ENCODE peak calls at places on chromosomes 2 and 18, in six cellular contexts. V is stomach, M is right lobe of liver, G is A549, Q is retinal pigment epithelial cell, P is colonic mucosa. B is an unnamed sample.

GRCh38 chr2:10626837-10627236 is 62.9 kb downstream of the NOL10 start:
- DNase-seq in V (no peak), M (no peak), G (no peak), Q (no peak), P (no peak), B (no peak)

GRCh38 chr2:39805936-39806608 is 27.0 kb upstream of the THUMPD2 start:
- DNase-seq in V (no peak), M (no peak), G (no peak), Q (peak; percentile 24), P (no peak), B (no peak)

GRCh38 chr18:48920408-48921038 is 30.2 kb downstream of the SMAD7 start:
- DNase-seq in V (no peak), M (peak; percentile 37), G (no peak), Q (no peak), P (no peak), B (no peak)

GRCh38 chr2:148888003-148888501 is 13.0 kb downstream of the KIF5C start:
- DNase-seq in V (no peak), M (no peak), G (no peak), Q (no peak), P (no peak), B (no peak)

GRCh38 chr2:63038034-63038433 is 12.6 kb upstream of the OTX1 start:
- DNase-seq in V (no peak), M (no peak), G (no peak), Q (no peak), P (no peak), B (no peak)

GRCh38 chr18:74219056-74219455 is 70.7 kb downstream of the TIMM21 start:
- DNase-seq in V (no peak), M (no peak), G (no peak), Q (no peak), P (no peak), B (no peak)

GRCh38 chr18:25457636-25458035 is 105.7 kb upstream of the ZNF521 start:
- DNase-seq in V (no peak), M (no peak), G (no peak), Q (no peak), P (no peak), B (no peak)

GRCh38 chr2:10269711-10270610 is 32.7 kb upstream of the HPCAL1 start:
- DNase-seq in V (peak; percentile 86), M (peak; percentile 38), G (no peak), Q (no peak), P (peak; percentile 84), B (no peak)

GRCh38 chr2:237434916-237435315 is 21.0 kb upstream of the COL6A3 start:
- DNase-seq in V (no peak), M (no peak), G (no peak), Q (no peak), P (no peak), B (no peak)

GRCh38 chr2:237431372-237431771 is 17.4 kb upstream of the COL6A3 start:
- DNase-seq in V (no peak), M (no peak), G (no peak), Q (no peak), P (no peak), B (no peak)

GRCh38 chr2:237433920-237434319 is 20.0 kb upstream of the COL6A3 start:
- DNase-seq in V (no peak), M (no peak), G (no peak), Q (no peak), P (no peak), B (no peak)

GRCh38 chr2:237431856-237432255 is 17.9 kb upstream of the COL6A3 start:
- DNase-seq in V (no peak), M (no peak), G (no peak), Q (no peak), P (no peak), B (no peak)

GRCh38 chr2:237432484-237433092 is 18.6 kb upstream of the COL6A3 start:
- DNase-seq in V (no peak), M (no peak), G (peak; percentile 73), Q (peak; percentile 14), P (no peak), B (peak; percentile 91)
- TF ChIP-seq CTCF in V (no peak), M (no peak), G (no peak), Q (peak; percentile 14), P (no peak), B (peak; percentile 23)

GRCh38 chr2:215403441-215404356 is 32.2 kb downstream of the FN1 start:
- DNase-seq in V (no peak), M (no peak), G (no peak), Q (no peak), P (no peak), B (no peak)
- H3K4me3 ChIP-seq in V (no peak overlapping the region), M (no peak overlapping the region), G (no peak overlapping the region), Q (no peak overlapping the region), P (no peak overlapping the region), B (no peak overlapping the region)

GRCh38 chr2:185274718-185275484 is 463.7 kb upstream of the FSIP2 start:
- DNase-seq in V (no peak), M (no peak), G (no peak), Q (no peak), P (no peak), B (no peak)

GRCh38 chr2:185284696-185285095 is 453.9 kb upstream of the FSIP2 start:
- DNase-seq in V (no peak), M (no peak), G (no peak), Q (no peak), P (no peak), B (no peak)

GRCh38 chr2:185279999-185280398 is 458.6 kb upstream of the FSIP2 start:
- DNase-seq in V (no peak), M (no peak), G (peak; percentile 3), Q (no peak), P (no peak), B (no peak)
- TF ChIP-seq CTCF in V (peak; percentile 28), M (peak; percentile 46), G (peak; percentile 11), Q (peak; percentile 59), P (no peak), B (peak; percentile 43)

GRCh38 chr18:2994603-2995432 is 18.1 kb downstream of the LPIN2 start:
- DNase-seq in V (no peak), M (no peak), G (no peak), Q (no peak), P (no peak), B (no peak)

GRCh38 chr18:2994190-2994589 is 18.8 kb downstream of the LPIN2 start:
- DNase-seq in V (no peak), M (no peak), G (no peak), Q (no peak), P (no peak), B (no peak)

GRCh38 chr18:2997429-2997828 is 15.5 kb downstream of the LPIN2 start:
- DNase-seq in V (no peak), M (no peak), G (no peak), Q (no peak), P (no peak), B (no peak)

GRCh38 chr18:2991241-2991640 is 21.7 kb downstream of the LPIN2 start:
- DNase-seq in V (no peak), M (no peak), G (no peak), Q (no peak), P (no peak), B (no peak)

DNA sequence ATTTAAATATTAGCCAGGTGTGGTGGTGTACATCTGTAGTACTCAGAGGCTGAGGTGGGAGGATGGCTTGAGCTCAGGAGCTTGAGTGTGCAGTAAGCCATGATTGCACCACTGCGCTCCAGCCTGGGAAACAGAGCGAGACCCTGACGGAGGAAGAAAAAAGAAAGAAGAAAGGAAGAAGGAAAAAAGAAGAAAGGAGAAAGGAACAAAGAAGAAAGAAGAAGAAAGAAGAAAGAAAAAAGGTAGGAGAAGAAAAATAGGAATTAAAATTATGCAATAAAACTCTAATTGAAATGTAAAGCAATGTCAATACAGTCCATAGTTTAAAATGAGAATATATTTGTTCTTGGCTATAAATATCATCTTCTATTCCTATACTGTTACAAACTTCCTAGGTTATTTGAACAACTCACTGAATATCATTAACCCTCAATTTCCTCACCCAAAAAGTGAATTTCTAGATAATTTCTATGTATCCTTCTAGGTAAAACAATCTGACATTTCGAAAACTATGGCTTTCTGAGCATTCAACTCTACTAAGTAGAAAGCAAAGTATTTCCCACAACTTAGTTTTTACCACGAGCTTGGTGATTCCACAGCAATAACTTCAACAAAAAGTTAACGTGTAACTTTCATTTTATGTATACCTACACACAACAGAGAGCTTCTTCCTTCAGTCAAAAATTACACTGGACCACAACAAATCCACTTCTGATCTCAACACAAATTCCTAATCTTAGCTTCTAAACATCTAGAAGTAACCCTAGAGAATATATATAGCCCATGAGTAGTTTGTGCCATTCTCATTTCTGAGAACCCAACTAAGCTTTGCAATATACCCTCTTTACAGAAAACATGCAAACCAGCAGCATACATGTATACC is 19.7 kb downstream of the LPIN2 start:
- DNase-seq in V (no peak), M (no peak), G (no peak), Q (no peak), P (no peak), B (no peak)
- H3K4me3 ChIP-seq in V (no peak overlapping the region), M (no peak overlapping the region), G (no peak overlapping the region), Q (no peak overlapping the region), P (no peak overlapping the region), B (no peak overlapping the region)

DNA sequence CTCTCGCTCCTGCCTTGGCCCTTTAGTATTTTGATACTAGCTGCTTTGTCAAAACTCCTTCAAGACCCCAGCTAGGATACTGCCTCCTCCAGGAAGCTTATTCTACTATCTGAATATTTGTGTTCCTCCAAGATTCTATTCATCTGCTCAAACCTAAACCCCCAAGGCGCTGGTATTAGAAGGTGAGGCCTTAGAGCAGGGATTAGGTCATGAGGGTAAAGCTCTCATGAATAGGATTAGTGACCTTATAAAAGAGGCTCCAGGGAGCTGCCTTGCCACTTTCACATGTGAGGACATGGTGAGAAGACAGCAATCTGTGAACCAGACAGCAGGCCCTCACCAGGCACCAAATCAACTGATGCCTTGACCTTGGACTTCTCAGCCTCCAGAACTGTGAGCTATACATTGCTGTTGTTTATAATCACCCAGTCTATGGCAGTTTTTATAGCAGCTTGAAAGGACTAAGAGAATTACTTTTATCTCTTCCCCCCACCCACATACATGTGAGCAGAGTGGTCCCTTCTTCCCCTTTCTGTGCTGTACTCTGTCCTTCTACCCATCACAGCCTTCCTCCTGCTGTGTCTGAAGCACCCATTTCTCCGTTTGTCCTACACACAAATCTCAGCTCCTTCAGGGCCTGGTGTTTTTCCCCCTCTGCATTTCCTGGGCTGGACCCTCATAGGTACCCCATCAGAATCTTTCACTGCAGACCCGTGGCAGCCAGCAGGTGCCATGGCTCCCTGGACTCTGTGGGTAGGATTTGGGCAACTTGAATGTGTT is 54.5 kb downstream of the HS1BP3 start:
- DNase-seq in V (peak; percentile 20), M (peak; percentile 19), G (no peak), Q (peak; percentile 74), P (no peak), B (no peak)
- TF ChIP-seq CTCF in V (no peak), M (no peak), G (no peak), Q (no peak), P (no peak), B (no peak)

GRCh38 chr2:134137182-134137595 is 116.7 kb upstream of the MGAT5 start:
- DNase-seq in V (peak; percentile 65), M (no peak), G (no peak), Q (no peak), P (no peak), B (no peak)
- H3K4me3 ChIP-seq in V (no peak overlapping the region), M (no peak overlapping the region), G (no peak overlapping the region), Q (no peak overlapping the region), P (no peak overlapping the region), B (no peak overlapping the region)